ENCODE peak calls at places on chromosomes 4 and X, in nine cellular contexts. One of them, this sample, is unnamed.

GRCh38 chr4:172096771-172097170 is 283.6 kb downstream of the GALNTL6 start:
- DNase-seq in GM19239: no peak
- DNase-seq in activated naive CD4-positive, alpha-beta T cell: no peak
- DNase-seq in NCI-H1092: no peak
- DNase-seq in effector memory CD4-positive, alpha-beta T cell: no peak
- DNase-seq in activated naive CD8-positive, alpha-beta T cell treated with anti-CD3 and anti-CD28 coated beads, Interleukin-2, amount 50 U/mL, for 16 hours: no peak
- DNase-seq in H7: no peak
- DNase-seq in substantia nigra: no peak
- DNase-seq in choroid plexus epithelial cell: peak; percentile 11
- DNase-seq in this sample: no peak

GRCh38 chr4:151854731-151855130 is 93.9 kb upstream of the GATB start:
- DNase-seq in GM19239: no peak
- DNase-seq in activated naive CD4-positive, alpha-beta T cell: no peak
- DNase-seq in NCI-H1092: no peak
- DNase-seq in effector memory CD4-positive, alpha-beta T cell: no peak
- DNase-seq in activated naive CD8-positive, alpha-beta T cell treated with anti-CD3 and anti-CD28 coated beads, Interleukin-2, amount 50 U/mL, for 16 hours: no peak
- DNase-seq in H7: no peak
- DNase-seq in substantia nigra: no peak
- DNase-seq in choroid plexus epithelial cell: no peak
- DNase-seq in this sample: peak; percentile 63

GRCh38 chr4:107709916-107710315 is 10.1 kb downstream of the PAPSS1 start:
- DNase-seq in GM19239: no peak
- DNase-seq in activated naive CD4-positive, alpha-beta T cell: no peak
- DNase-seq in NCI-H1092: no peak
- DNase-seq in effector memory CD4-positive, alpha-beta T cell: no peak
- DNase-seq in activated naive CD8-positive, alpha-beta T cell treated with anti-CD3 and anti-CD28 coated beads, Interleukin-2, amount 50 U/mL, for 16 hours: no peak
- DNase-seq in H7: no peak
- DNase-seq in substantia nigra: no peak
- DNase-seq in choroid plexus epithelial cell: peak; percentile 21
- DNase-seq in this sample: peak; percentile 11

GRCh38 chr4:88188738-88189417 is 30.4 kb upstream of the ABCG2 start:
- DNase-seq in GM19239: no peak
- DNase-seq in activated naive CD4-positive, alpha-beta T cell: no peak
- DNase-seq in NCI-H1092: no peak
- DNase-seq in effector memory CD4-positive, alpha-beta T cell: no peak
- DNase-seq in activated naive CD8-positive, alpha-beta T cell treated with anti-CD3 and anti-CD28 coated beads, Interleukin-2, amount 50 U/mL, for 16 hours: no peak
- DNase-seq in H7: no peak
- DNase-seq in substantia nigra: no peak
- DNase-seq in choroid plexus epithelial cell: no peak
- DNase-seq in this sample: no peak

GRCh38 chrX:22220941-22221340 is 51.8 kb upstream of the CBLL2 start:
- DNase-seq in GM19239: no peak
- DNase-seq in activated naive CD4-positive, alpha-beta T cell: no peak
- DNase-seq in NCI-H1092: no peak
- DNase-seq in effector memory CD4-positive, alpha-beta T cell: no peak
- DNase-seq in activated naive CD8-positive, alpha-beta T cell treated with anti-CD3 and anti-CD28 coated beads, Interleukin-2, amount 50 U/mL, for 16 hours: no peak
- DNase-seq in H7: no peak
- DNase-seq in substantia nigra: no peak
- DNase-seq in choroid plexus epithelial cell: peak; percentile 52
- DNase-seq in this sample: peak; percentile 56

GRCh38 chr4:174834477-174834876 is 5.4 kb upstream of the GLRA3 start:
- DNase-seq in GM19239: no peak
- DNase-seq in activated naive CD4-positive, alpha-beta T cell: no peak
- DNase-seq in NCI-H1092: no peak
- DNase-seq in effector memory CD4-positive, alpha-beta T cell: no peak
- DNase-seq in activated naive CD8-positive, alpha-beta T cell treated with anti-CD3 and anti-CD28 coated beads, Interleukin-2, amount 50 U/mL, for 16 hours: no peak
- DNase-seq in H7: no peak
- DNase-seq in substantia nigra: no peak
- DNase-seq in choroid plexus epithelial cell: no peak
- DNase-seq in this sample: no peak

GRCh38 chr4:56286763-56287162 is 100.5 kb downstream of the AASDH start:
- DNase-seq in GM19239: no peak
- DNase-seq in activated naive CD4-positive, alpha-beta T cell: no peak
- DNase-seq in NCI-H1092: no peak
- DNase-seq in effector memory CD4-positive, alpha-beta T cell: no peak
- DNase-seq in activated naive CD8-positive, alpha-beta T cell treated with anti-CD3 and anti-CD28 coated beads, Interleukin-2, amount 50 U/mL, for 16 hours: no peak
- DNase-seq in H7: no peak
- DNase-seq in substantia nigra: no peak
- DNase-seq in choroid plexus epithelial cell: no peak
- DNase-seq in this sample: no peak

GRCh38 chrX:113929004-113929403 is 654.9 kb upstream of the HTR2C start:
- DNase-seq in GM19239: no peak
- DNase-seq in activated naive CD4-positive, alpha-beta T cell: no peak
- DNase-seq in NCI-H1092: peak; percentile 1
- DNase-seq in effector memory CD4-positive, alpha-beta T cell: no peak
- DNase-seq in activated naive CD8-positive, alpha-beta T cell treated with anti-CD3 and anti-CD28 coated beads, Interleukin-2, amount 50 U/mL, for 16 hours: no peak
- DNase-seq in H7: peak; percentile 49
- DNase-seq in substantia nigra: no peak
- DNase-seq in choroid plexus epithelial cell: peak; percentile 25
- DNase-seq in this sample: peak; percentile 42

GRCh38 chr4:2781911-2782310 is 11.0 kb upstream of the SH3BP2 start:
- DNase-seq in GM19239: no peak
- DNase-seq in activated naive CD4-positive, alpha-beta T cell: no peak
- DNase-seq in NCI-H1092: no peak
- DNase-seq in effector memory CD4-positive, alpha-beta T cell: no peak
- DNase-seq in activated naive CD8-positive, alpha-beta T cell treated with anti-CD3 and anti-CD28 coated beads, Interleukin-2, amount 50 U/mL, for 16 hours: no peak
- DNase-seq in H7: no peak
- DNase-seq in substantia nigra: no peak
- DNase-seq in choroid plexus epithelial cell: no peak
- DNase-seq in this sample: no peak

GRCh38 chr4:73187325-73187724 is 71.3 kb downstream of the ANKRD17 start:
- DNase-seq in GM19239: no peak
- DNase-seq in activated naive CD4-positive, alpha-beta T cell: no peak
- DNase-seq in NCI-H1092: no peak
- DNase-seq in effector memory CD4-positive, alpha-beta T cell: no peak
- DNase-seq in activated naive CD8-positive, alpha-beta T cell treated with anti-CD3 and anti-CD28 coated beads, Interleukin-2, amount 50 U/mL, for 16 hours: no peak
- DNase-seq in H7: no peak
- DNase-seq in substantia nigra: no peak
- DNase-seq in choroid plexus epithelial cell: peak; percentile 36
- DNase-seq in this sample: peak; percentile 27

GRCh38 chr4:72846280-72847111 is 223.0 kb downstream of the COX18 start:
- DNase-seq in GM19239: no peak
- DNase-seq in activated naive CD4-positive, alpha-beta T cell: no peak
- DNase-seq in NCI-H1092: no peak
- DNase-seq in effector memory CD4-positive, alpha-beta T cell: no peak
- DNase-seq in activated naive CD8-positive, alpha-beta T cell treated with anti-CD3 and anti-CD28 coated beads, Interleukin-2, amount 50 U/mL, for 16 hours: no peak
- DNase-seq in H7: no peak
- DNase-seq in substantia nigra: no peak
- DNase-seq in choroid plexus epithelial cell: peak; percentile 70
- DNase-seq in this sample: no peak

GRCh38 chrX:142036111-142036510 is 132.4 kb downstream of the MAGEC1 start:
- DNase-seq in GM19239: no peak
- DNase-seq in activated naive CD4-positive, alpha-beta T cell: no peak
- DNase-seq in NCI-H1092: no peak
- DNase-seq in effector memory CD4-positive, alpha-beta T cell: no peak
- DNase-seq in activated naive CD8-positive, alpha-beta T cell treated with anti-CD3 and anti-CD28 coated beads, Interleukin-2, amount 50 U/mL, for 16 hours: no peak
- DNase-seq in H7: no peak
- DNase-seq in substantia nigra: no peak
- DNase-seq in choroid plexus epithelial cell: peak; percentile 45
- DNase-seq in this sample: peak; percentile 2

GRCh38 chr4:932713-933070 is 432 bp downstream of the TMEM175 start:
- DNase-seq in GM19239: no peak
- DNase-seq in activated naive CD4-positive, alpha-beta T cell: peak; percentile 37
- DNase-seq in NCI-H1092: no peak
- DNase-seq in effector memory CD4-positive, alpha-beta T cell: no peak
- DNase-seq in activated naive CD8-positive, alpha-beta T cell treated with anti-CD3 and anti-CD28 coated beads, Interleukin-2, amount 50 U/mL, for 16 hours: no peak
- DNase-seq in H7: peak; percentile 72
- DNase-seq in substantia nigra: no peak
- DNase-seq in choroid plexus epithelial cell: no peak
- DNase-seq in this sample: no peak

GRCh38 chr4:168409089-168409801 is 71.0 kb downstream of the DDX60L start:
- DNase-seq in GM19239: no peak
- DNase-seq in activated naive CD4-positive, alpha-beta T cell: no peak
- DNase-seq in NCI-H1092: no peak
- DNase-seq in effector memory CD4-positive, alpha-beta T cell: no peak
- DNase-seq in activated naive CD8-positive, alpha-beta T cell treated with anti-CD3 and anti-CD28 coated beads, Interleukin-2, amount 50 U/mL, for 16 hours: no peak
- DNase-seq in H7: no peak
- DNase-seq in substantia nigra: no peak
- DNase-seq in choroid plexus epithelial cell: peak; percentile 59
- DNase-seq in this sample: peak; percentile 19

GRCh38 chrX:29487214-29487613 is 728.1 kb upstream of the MAGEB2 start:
- DNase-seq in GM19239: no peak
- DNase-seq in activated naive CD4-positive, alpha-beta T cell: no peak
- DNase-seq in NCI-H1092: no peak
- DNase-seq in effector memory CD4-positive, alpha-beta T cell: no peak
- DNase-seq in activated naive CD8-positive, alpha-beta T cell treated with anti-CD3 and anti-CD28 coated beads, Interleukin-2, amount 50 U/mL, for 16 hours: no peak
- DNase-seq in H7: no peak
- DNase-seq in substantia nigra: no peak
- DNase-seq in choroid plexus epithelial cell: no peak
- DNase-seq in this sample: peak; percentile 55

This sample was measured in fibroblast of the aortic adventitia.